ENCODE peak calls at places on chromosomes 11 and 22, in six cellular contexts. One of them, this sample, is unnamed.

GRCh38 chr11:103947566-103947919 is 88.9 kb upstream of the DDI1 start:
- DNase-seq in dermis blood vessel endothelial cell: no peak
- DNase-seq in mucosa of gallbladder: no peak
- DNase-seq in stimulated activated CD8-positive, alpha-beta memory T cell treated with anti-CD3 and anti-CD28 coated beads, Interleukin-2, amount 100 ng/mL, for 1 hour: no peak
- DNase-seq in GM04504: peak; percentile 77
- DNase-seq in stimulated activated CD4-positive, alpha-beta T cell treated with anti-CD3 and anti-CD28 coated beads, Interleukin-4, amount 100 ng/mL, for 4 hours: no peak
- DNase-seq in this sample: no peak

GRCh38 chr22:49534386-49534785 is 293.3 kb downstream of the BRD1 start:
- DNase-seq in GM04504: no peak
- DNase-seq in stimulated activated CD8-positive, alpha-beta memory T cell treated with anti-CD3 and anti-CD28 coated beads, Interleukin-2, amount 100 ng/mL, for 1 hour: no peak
- DNase-seq in mucosa of gallbladder: no peak
- DNase-seq in stimulated activated CD4-positive, alpha-beta T cell treated with anti-CD3 and anti-CD28 coated beads, Interleukin-4, amount 100 ng/mL, for 4 hours: no peak
- DNase-seq in dermis blood vessel endothelial cell: no peak
- DNase-seq in this sample: no peak

GRCh38 chr11:86938900-86939880 is 16.0 kb downstream of the FZD4 start:
- DNase-seq in stimulated activated CD4-positive, alpha-beta T cell treated with anti-CD3 and anti-CD28 coated beads, Interleukin-4, amount 100 ng/mL, for 4 hours: no peak
- DNase-seq in mucosa of gallbladder: no peak
- DNase-seq in stimulated activated CD8-positive, alpha-beta memory T cell treated with anti-CD3 and anti-CD28 coated beads, Interleukin-2, amount 100 ng/mL, for 1 hour: no peak
- DNase-seq in dermis blood vessel endothelial cell: peak; percentile 84
- DNase-seq in GM04504: no peak
- DNase-seq in this sample: no peak

GRCh38 chr11:114132944-114133394 is 73.5 kb downstream of the ZBTB16 start:
- DNase-seq in dermis blood vessel endothelial cell: no peak
- DNase-seq in mucosa of gallbladder: no peak
- DNase-seq in stimulated activated CD8-positive, alpha-beta memory T cell treated with anti-CD3 and anti-CD28 coated beads, Interleukin-2, amount 100 ng/mL, for 1 hour: no peak
- DNase-seq in stimulated activated CD4-positive, alpha-beta T cell treated with anti-CD3 and anti-CD28 coated beads, Interleukin-4, amount 100 ng/mL, for 4 hours: no peak
- DNase-seq in GM04504: peak; percentile 74
- DNase-seq in this sample: no peak

GRCh38 chr22:32951807-32952153 is 106.4 kb downstream of the SYN3 start:
- DNase-seq in dermis blood vessel endothelial cell: no peak
- DNase-seq in mucosa of gallbladder: no peak
- DNase-seq in stimulated activated CD4-positive, alpha-beta T cell treated with anti-CD3 and anti-CD28 coated beads, Interleukin-4, amount 100 ng/mL, for 4 hours: no peak
- DNase-seq in GM04504: no peak
- DNase-seq in stimulated activated CD8-positive, alpha-beta memory T cell treated with anti-CD3 and anti-CD28 coated beads, Interleukin-2, amount 100 ng/mL, for 1 hour: no peak
- DNase-seq in this sample: no peak

GRCh38 chr22:44616882-44617655 is 84.9 kb upstream of the PRR5 start:
- DNase-seq in stimulated activated CD4-positive, alpha-beta T cell treated with anti-CD3 and anti-CD28 coated beads, Interleukin-4, amount 100 ng/mL, for 4 hours: no peak
- DNase-seq in dermis blood vessel endothelial cell: no peak
- DNase-seq in mucosa of gallbladder: no peak
- DNase-seq in GM04504: no peak
- DNase-seq in stimulated activated CD8-positive, alpha-beta memory T cell treated with anti-CD3 and anti-CD28 coated beads, Interleukin-2, amount 100 ng/mL, for 1 hour: no peak
- DNase-seq in this sample: no peak

GRCh38 chr22:42281706-42282251 is 11.3 kb upstream of the TCF20 start:
- DNase-seq in stimulated activated CD4-positive, alpha-beta T cell treated with anti-CD3 and anti-CD28 coated beads, Interleukin-4, amount 100 ng/mL, for 4 hours: no peak
- DNase-seq in dermis blood vessel endothelial cell: no peak
- DNase-seq in mucosa of gallbladder: no peak
- DNase-seq in GM04504: no peak
- DNase-seq in stimulated activated CD8-positive, alpha-beta memory T cell treated with anti-CD3 and anti-CD28 coated beads, Interleukin-2, amount 100 ng/mL, for 1 hour: no peak
- DNase-seq in this sample: no peak

GRCh38 chr11:111698852-111699559 is 67.2 kb downstream of the PPP2R1B start:
- DNase-seq in mucosa of gallbladder: no peak
- DNase-seq in dermis blood vessel endothelial cell: no peak
- DNase-seq in GM04504: no peak
- DNase-seq in stimulated activated CD8-positive, alpha-beta memory T cell treated with anti-CD3 and anti-CD28 coated beads, Interleukin-2, amount 100 ng/mL, for 1 hour: no peak
- DNase-seq in stimulated activated CD4-positive, alpha-beta T cell treated with anti-CD3 and anti-CD28 coated beads, Interleukin-4, amount 100 ng/mL, for 4 hours: no peak
- DNase-seq in this sample: no peak

GRCh38 chr11:75323609-75324008 is 27.9 kb downstream of the ARRB1 start:
- DNase-seq in stimulated activated CD4-positive, alpha-beta T cell treated with anti-CD3 and anti-CD28 coated beads, Interleukin-4, amount 100 ng/mL, for 4 hours: no peak
- DNase-seq in GM04504: no peak
- DNase-seq in dermis blood vessel endothelial cell: peak; percentile 53
- DNase-seq in stimulated activated CD8-positive, alpha-beta memory T cell treated with anti-CD3 and anti-CD28 coated beads, Interleukin-2, amount 100 ng/mL, for 1 hour: no peak
- DNase-seq in mucosa of gallbladder: peak; percentile 58
- DNase-seq in this sample: no peak

GRCh38 chr22:18060646-18061620 is 16.9 kb upstream of the PEX26 start:
- DNase-seq in stimulated activated CD4-positive, alpha-beta T cell treated with anti-CD3 and anti-CD28 coated beads, Interleukin-4, amount 100 ng/mL, for 4 hours: no peak
- DNase-seq in stimulated activated CD8-positive, alpha-beta memory T cell treated with anti-CD3 and anti-CD28 coated beads, Interleukin-2, amount 100 ng/mL, for 1 hour: no peak
- DNase-seq in dermis blood vessel endothelial cell: peak; percentile 28
- DNase-seq in mucosa of gallbladder: peak; percentile 51
- DNase-seq in GM04504: no peak
- DNase-seq in this sample: no peak

GRCh38 chr11:12276356-12276755 is 101.0 kb upstream of the PARVA start:
- DNase-seq in stimulated activated CD8-positive, alpha-beta memory T cell treated with anti-CD3 and anti-CD28 coated beads, Interleukin-2, amount 100 ng/mL, for 1 hour: no peak
- DNase-seq in dermis blood vessel endothelial cell: no peak
- DNase-seq in stimulated activated CD4-positive, alpha-beta T cell treated with anti-CD3 and anti-CD28 coated beads, Interleukin-4, amount 100 ng/mL, for 4 hours: no peak
- DNase-seq in mucosa of gallbladder: no peak
- DNase-seq in GM04504: no peak
- DNase-seq in this sample: no peak

This sample was measured in hypothalamus.